ENCODE peak calls at places on chromosomes 2 and 18, in eight cellular contexts. One of them, this sample, is unnamed.

GRCh38 chr2:152544626-152545025 is 172.6 kb downstream of the PRPF40A start:
- DNase-seq in iPS DF 19.7: no peak
- DNase-seq in NCI-H2107: no peak
- DNase-seq in activated CD4-positive, CD25-positive, alpha-beta regulatory T cell: no peak
- DNase-seq in NCI-H1092: no peak
- DNase-seq in IMR-90: no peak
- DNase-seq in erythroblast: no peak
- DNase-seq in B cell: no peak
- DNase-seq in this sample: no peak

GRCh38 chr2:8229546-8229986 is 452.3 kb upstream of the ID2 start:
- DNase-seq in iPS DF 19.7: no peak
- DNase-seq in NCI-H2107: no peak
- DNase-seq in activated CD4-positive, CD25-positive, alpha-beta regulatory T cell: no peak
- DNase-seq in NCI-H1092: no peak
- DNase-seq in IMR-90: peak; percentile 84
- DNase-seq in erythroblast: peak; percentile 90
- DNase-seq in B cell: no peak
- DNase-seq in this sample: no peak

GRCh38 chr2:3389193-3389592 is 9.7 kb downstream of the TRAPPC12 start:
- DNase-seq in iPS DF 19.7: no peak
- DNase-seq in NCI-H2107: no peak
- DNase-seq in activated CD4-positive, CD25-positive, alpha-beta regulatory T cell: no peak
- DNase-seq in NCI-H1092: no peak
- DNase-seq in IMR-90: no peak
- DNase-seq in erythroblast: no peak
- DNase-seq in B cell: no peak
- DNase-seq in this sample: no peak

GRCh38 chr2:16899958-16900357 is 234.3 kb upstream of the CYRIA start:
- DNase-seq in iPS DF 19.7: no peak
- DNase-seq in NCI-H2107: no peak
- DNase-seq in activated CD4-positive, CD25-positive, alpha-beta regulatory T cell: no peak
- DNase-seq in NCI-H1092: no peak
- DNase-seq in IMR-90: no peak
- DNase-seq in erythroblast: no peak
- DNase-seq in B cell: no peak
- DNase-seq in this sample: no peak

GRCh38 chr2:11698009-11698922 is 28.3 kb upstream of the NTSR2 start:
- DNase-seq in iPS DF 19.7: no peak
- DNase-seq in NCI-H2107: no peak
- DNase-seq in activated CD4-positive, CD25-positive, alpha-beta regulatory T cell: no peak
- DNase-seq in NCI-H1092: no peak
- DNase-seq in IMR-90: peak; percentile 81
- DNase-seq in erythroblast: no peak
- DNase-seq in B cell: no peak
- DNase-seq in this sample: no peak

GRCh38 chr18:37553633-37554398 is 11.8 kb downstream of the CELF4 start:
- DNase-seq in iPS DF 19.7: no peak
- DNase-seq in NCI-H2107: no peak
- DNase-seq in activated CD4-positive, CD25-positive, alpha-beta regulatory T cell: no peak
- DNase-seq in NCI-H1092: no peak
- DNase-seq in IMR-90: no peak
- DNase-seq in erythroblast: peak; percentile 12
- DNase-seq in B cell: no peak
- DNase-seq in this sample: no peak

GRCh38 chr2:133817680-133818566 is 249.7 kb upstream of the NCKAP5 start:
- DNase-seq in iPS DF 19.7: no peak
- DNase-seq in NCI-H2107: no peak
- DNase-seq in activated CD4-positive, CD25-positive, alpha-beta regulatory T cell: no peak
- DNase-seq in NCI-H1092: no peak
- DNase-seq in IMR-90: peak; percentile 99
- DNase-seq in erythroblast: no peak
- DNase-seq in B cell: no peak
- DNase-seq in this sample: no peak

GRCh38 chr2:152440049-152440448 is 105.1 kb downstream of the FMNL2 start:
- DNase-seq in iPS DF 19.7: no peak
- DNase-seq in NCI-H2107: no peak
- DNase-seq in activated CD4-positive, CD25-positive, alpha-beta regulatory T cell: no peak
- DNase-seq in NCI-H1092: no peak
- DNase-seq in IMR-90: no peak
- DNase-seq in erythroblast: no peak
- DNase-seq in B cell: no peak
- DNase-seq in this sample: no peak

GRCh38 chr18:74892066-74892627 is 294.5 kb downstream of the ZNF407 start:
- DNase-seq in iPS DF 19.7: no peak
- DNase-seq in NCI-H2107: peak; percentile 78
- DNase-seq in activated CD4-positive, CD25-positive, alpha-beta regulatory T cell: no peak
- DNase-seq in NCI-H1092: no peak
- DNase-seq in IMR-90: no peak
- DNase-seq in erythroblast: no peak
- DNase-seq in B cell: no peak
- DNase-seq in this sample: no peak

GRCh38 chr2:121343191-121343590 is 58.2 kb upstream of the TFCP2L1 start:
- DNase-seq in iPS DF 19.7: no peak
- DNase-seq in NCI-H2107: no peak
- DNase-seq in activated CD4-positive, CD25-positive, alpha-beta regulatory T cell: no peak
- DNase-seq in NCI-H1092: no peak
- DNase-seq in IMR-90: no peak
- DNase-seq in erythroblast: no peak
- DNase-seq in B cell: no peak
- DNase-seq in this sample: no peak

GRCh38 chr2:159786938-159787337 is 11.1 kb downstream of the CD302 start:
- DNase-seq in iPS DF 19.7: no peak
- DNase-seq in NCI-H2107: no peak
- DNase-seq in activated CD4-positive, CD25-positive, alpha-beta regulatory T cell: no peak
- DNase-seq in NCI-H1092: no peak
- DNase-seq in IMR-90: no peak
- DNase-seq in erythroblast: no peak
- DNase-seq in B cell: no peak
- DNase-seq in this sample: no peak

GRCh38 chr2:29628882-29629281 is 292.5 kb downstream of the ALK start:
- DNase-seq in iPS DF 19.7: no peak
- DNase-seq in NCI-H2107: no peak
- DNase-seq in activated CD4-positive, CD25-positive, alpha-beta regulatory T cell: no peak
- DNase-seq in NCI-H1092: peak; percentile 72
- DNase-seq in IMR-90: peak; percentile 49
- DNase-seq in erythroblast: no peak
- DNase-seq in B cell: no peak
- DNase-seq in this sample: no peak

GRCh38 chr2:49753344-49753930 is 599.1 kb upstream of the FSHR start:
- DNase-seq in iPS DF 19.7: peak; percentile 2
- DNase-seq in NCI-H2107: no peak
- DNase-seq in activated CD4-positive, CD25-positive, alpha-beta regulatory T cell: no peak
- DNase-seq in NCI-H1092: no peak
- DNase-seq in IMR-90: no peak
- DNase-seq in erythroblast: no peak
- DNase-seq in B cell: no peak
- DNase-seq in this sample: no peak

GRCh38 chr2:72040629-72041403 is 106.8 kb downstream of the CYP26B1 start:
- DNase-seq in iPS DF 19.7: no peak
- DNase-seq in NCI-H2107: no peak
- DNase-seq in activated CD4-positive, CD25-positive, alpha-beta regulatory T cell: no peak
- DNase-seq in NCI-H1092: no peak
- DNase-seq in IMR-90: no peak
- DNase-seq in erythroblast: no peak
- DNase-seq in B cell: no peak
- DNase-seq in this sample: no peak

GRCh38 chr2:146652311-146652710 is 1192.5 kb upstream of the ACVR2A start:
- DNase-seq in iPS DF 19.7: no peak
- DNase-seq in NCI-H2107: no peak
- DNase-seq in activated CD4-positive, CD25-positive, alpha-beta regulatory T cell: no peak
- DNase-seq in NCI-H1092: no peak
- DNase-seq in IMR-90: peak; percentile 62
- DNase-seq in erythroblast: no peak
- DNase-seq in B cell: no peak
- DNase-seq in this sample: no peak

GRCh38 chr2:234587341-234588053 is 90.6 kb upstream of the ARL4C start:
- DNase-seq in iPS DF 19.7: no peak
- DNase-seq in NCI-H2107: peak; percentile 19
- DNase-seq in activated CD4-positive, CD25-positive, alpha-beta regulatory T cell: no peak
- DNase-seq in NCI-H1092: no peak
- DNase-seq in IMR-90: peak; percentile 27
- DNase-seq in erythroblast: no peak
- DNase-seq in B cell: no peak
- DNase-seq in this sample: no peak

GRCh38 chr2:28691774-28692281 is 59.8 kb upstream of the PPP1CB start:
- DNase-seq in iPS DF 19.7: no peak
- DNase-seq in NCI-H2107: no peak
- DNase-seq in activated CD4-positive, CD25-positive, alpha-beta regulatory T cell: no peak
- DNase-seq in NCI-H1092: no peak
- DNase-seq in IMR-90: peak; percentile 82
- DNase-seq in erythroblast: no peak
- DNase-seq in B cell: no peak
- DNase-seq in this sample: no peak

GRCh38 chr2:46521215-46521683 is 41.9 kb downstream of the TMEM247 start:
- DNase-seq in iPS DF 19.7: no peak
- DNase-seq in NCI-H2107: no peak
- DNase-seq in activated CD4-positive, CD25-positive, alpha-beta regulatory T cell: no peak
- DNase-seq in NCI-H1092: no peak
- DNase-seq in IMR-90: peak; percentile 84
- DNase-seq in erythroblast: no peak
- DNase-seq in B cell: no peak
- DNase-seq in this sample: no peak

GRCh38 chr2:20584045-20584636 is 66.8 kb downstream of the HS1BP3 start:
- DNase-seq in iPS DF 19.7: no peak
- DNase-seq in NCI-H2107: no peak
- DNase-seq in activated CD4-positive, CD25-positive, alpha-beta regulatory T cell: no peak
- DNase-seq in NCI-H1092: no peak
- DNase-seq in IMR-90: no peak
- DNase-seq in erythroblast: no peak
- DNase-seq in B cell: no peak
- DNase-seq in this sample: no peak

GRCh38 chr2:159968282-159968900 is 94.0 kb downstream of the PLA2R1 start:
- DNase-seq in iPS DF 19.7: peak; percentile 25
- DNase-seq in NCI-H2107: peak; percentile 6
- DNase-seq in activated CD4-positive, CD25-positive, alpha-beta regulatory T cell: no peak
- DNase-seq in NCI-H1092: peak; percentile 14
- DNase-seq in IMR-90: peak; percentile 41
- DNase-seq in erythroblast: peak; percentile 4
- DNase-seq in B cell: no peak
- DNase-seq in this sample: no peak

GRCh38 chr2:120403261-120403660 is 57.3 kb downstream of the INHBB start:
- DNase-seq in iPS DF 19.7: no peak
- DNase-seq in NCI-H2107: no peak
- DNase-seq in activated CD4-positive, CD25-positive, alpha-beta regulatory T cell: no peak
- DNase-seq in NCI-H1092: no peak
- DNase-seq in IMR-90: no peak
- DNase-seq in erythroblast: no peak
- DNase-seq in B cell: no peak
- DNase-seq in this sample: no peak

GRCh38 chr2:61946661-61947060 is 41.2 kb downstream of the COMMD1 start:
- DNase-seq in iPS DF 19.7: no peak
- DNase-seq in NCI-H2107: no peak
- DNase-seq in activated CD4-positive, CD25-positive, alpha-beta regulatory T cell: no peak
- DNase-seq in NCI-H1092: no peak
- DNase-seq in IMR-90: peak; percentile 13
- DNase-seq in erythroblast: no peak
- DNase-seq in B cell: no peak
- DNase-seq in this sample: no peak

GRCh38 chr2:123993728-123994323 is 31.3 kb upstream of the CNTNAP5 start:
- DNase-seq in iPS DF 19.7: peak; percentile 20
- DNase-seq in NCI-H2107: no peak
- DNase-seq in activated CD4-positive, CD25-positive, alpha-beta regulatory T cell: no peak
- DNase-seq in NCI-H1092: no peak
- DNase-seq in IMR-90: no peak
- DNase-seq in erythroblast: peak; percentile 56
- DNase-seq in B cell: peak; percentile 14
- DNase-seq in this sample: no peak

GRCh38 chr2:239824051-239824694 is 201.0 kb downstream of the NDUFA10 start:
- DNase-seq in iPS DF 19.7: peak; percentile 75
- DNase-seq in NCI-H2107: peak; percentile 51
- DNase-seq in activated CD4-positive, CD25-positive, alpha-beta regulatory T cell: no peak
- DNase-seq in NCI-H1092: peak; percentile 30
- DNase-seq in IMR-90: no peak
- DNase-seq in erythroblast: peak; percentile 39
- DNase-seq in B cell: no peak
- DNase-seq in this sample: no peak

This sample was measured in stimulated activated CD4-positive, alpha-beta T cell treated with anti-CD3 and anti-CD28 coated beads, TNF-alpha, amount 100 ng/mL, for 4 hours.